ENCODE peak calls at places on chromosome 19, in six cellular contexts. O is NCI-H1092 treated with DMSO at 0.1 percent for 48 hours, I is GM13977, B is HTR-8/SVneo, T is EH, S is D341Med. F is an unnamed sample.
A peak's percentile ranks its signal among the peaks of the same experiment; 100 is the strongest.

GRCh38 chr19:49775742-49776370 is 9.1 kb downstream of the AP2A1 start:
- DNase-seq in O (no peak), I (no peak), T (no peak), B (no peak), S (no peak), F (peak; percentile 35)

GRCh38 chr19:8526345-8527062 is 12.5 kb upstream of the ZNF414 start:
- DNase-seq in O (peak; percentile 79), T (peak; percentile 92), S (peak; percentile 90), I (no peak), B (peak; percentile 93), F (peak; percentile 69)

GRCh38 chr19:42488783-42489521 is 39.3 kb downstream of the CEACAM1 start:
- DNase-seq in O (no peak), B (no peak), T (no peak), I (no peak), S (no peak), F (no peak)

GRCh38 chr19:34402074-34402600 is 2.1 kb upstream of the PDCD2L start:
- DNase-seq in T (no peak), B (no peak), O (peak; percentile 9), S (no peak), I (no peak), F (no peak)

GRCh38 chr19:12647490-12648071 is 19.0 kb downstream of the MAN2B1 start:
- DNase-seq in B (no peak), I (peak; percentile 66), S (peak; percentile 54), T (peak; percentile 44), O (peak; percentile 58), F (peak; percentile 66)

GRCh38 chr19:3365093-3365446 is 1.3 kb upstream of the NFIC start:
- DNase-seq in B (no peak), T (no peak), S (no peak), I (no peak), O (no peak), F (no peak)

GRCh38 chr19:46975918-46976782 is 43.5 kb upstream of the NPAS1 start:
- DNase-seq in T (peak; percentile 99), I (no peak), S (no peak), O (no peak), B (peak; percentile 75), F (peak; percentile 70)

GRCh38 chr19:4654437-4655361 is 15.4 kb downstream of the TNFAIP8L1 start:
- DNase-seq in I (no peak), O (no peak), B (no peak), S (peak; percentile 32), T (no peak), F (no peak)

GRCh38 chr19:13071444-13072205 is 31.0 kb downstream of the LYL1 start:
- DNase-seq in I (no peak), T (no peak), S (no peak), B (no peak), O (no peak), F (no peak)

GRCh38 chr19:55451163-55451521 is 8.0 kb upstream of the SHISA7 start:
- DNase-seq in I (no peak), B (no peak), S (peak; percentile 57), T (no peak), O (no peak), F (no peak)

GRCh38 chr19:4361152-4362037 is 18.0 kb downstream of the MPND start:
- DNase-seq in S (no peak), B (no peak), I (no peak), O (no peak), T (no peak), F (no peak)

GRCh38 chr19:2014731-2015610 is 543 bp downstream of the BTBD2 start:
- DNase-seq in S (peak; percentile 90), I (peak; percentile 82), T (peak; percentile 20), B (peak; percentile 37), O (no peak), F (peak; percentile 16)

GRCh38 chr19:46603195-46603637 is 2.1 kb downstream of the CALM3 start:
- DNase-seq in O (no peak), T (no peak), I (peak; percentile 62), S (no peak), B (no peak), F (no peak)

GRCh38 chr19:19821366-19822147 is at the start of gene ZNF506:
- DNase-seq in B (peak; percentile 92), O (peak; percentile 94), I (peak; percentile 75), T (peak; percentile 94), S (peak; percentile 85), F (peak; percentile 97)

GRCh38 chr19:58317481-58318072 is 9.2 kb upstream of the ZSCAN22 start:
- DNase-seq in B (no peak), S (no peak), O (no peak), T (peak; percentile 63), I (no peak), F (peak; percentile 65)

GRCh38 chr19:34778342-34778741 is 5.3 kb upstream of the ZNF599 start:
- DNase-seq in S (no peak), O (no peak), T (no peak), I (no peak), B (no peak), F (no peak)

GRCh38 chr19:5542665-5543064 is 25.1 kb downstream of the TINCR start:
- DNase-seq in S (peak; percentile 72), B (no peak), T (no peak), O (no peak), I (no peak), F (no peak)

GRCh38 chr19:17402982-17403855 is 2.2 kb downstream of the BST2 start:
- DNase-seq in S (peak; percentile 89), I (peak; percentile 84), O (no peak), T (no peak), B (no peak), F (peak; percentile 19)

GRCh38 chr19:42054205-42054604 is 15.8 kb downstream of the GRIK5 start:
- DNase-seq in B (no peak), O (no peak), I (no peak), S (no peak), T (no peak), F (no peak)

GRCh38 chr19:615619-616018 is 17.7 kb downstream of the POLRMT start:
- DNase-seq in I (no peak), O (no peak), T (no peak), B (no peak), S (no peak), F (peak; percentile 46)

GRCh38 chr19:40337107-40337506 is 11.1 kb downstream of the C19orf47 start:
- DNase-seq in I (no peak), B (no peak), T (no peak), S (no peak), O (no peak), F (no peak)

GRCh38 chr19:55206664-55207500 is 2.4 kb downstream of the PTPRH start:
- DNase-seq in T (peak; percentile 95), O (peak; percentile 29), I (no peak), S (peak; percentile 62), B (peak; percentile 96), F (peak; percentile 91)

GRCh38 chr19:7980168-7980567 is 25.3 kb downstream of the ELAVL1 start:
- DNase-seq in O (no peak), T (no peak), B (no peak), S (no peak), I (no peak), F (no peak)

GRCh38 chr19:1040476-1041271 is 767 bp downstream of the ABCA7 start:
- DNase-seq in O (peak; percentile 65), T (peak; percentile 94), B (peak; percentile 95), I (peak; percentile 99), S (peak; percentile 97), F (peak; percentile 95)

GRCh38 chr19:2554856-2555255 is 78.9 kb downstream of the GADD45B start:
- DNase-seq in B (no peak), I (no peak), O (no peak), S (no peak), T (peak; percentile 80), F (no peak)

GRCh38 chr19:45103200-45103624 is 10.2 kb downstream of the PPP1R37 start:
- DNase-seq in S (no peak), O (no peak), B (no peak), T (peak; percentile 68), I (no peak), F (no peak)